ENCODE peak calls at places on chromosomes 7 and 10, in nine cellular contexts. One of them, this sample, is unnamed.

GRCh38 chr10:49187950-49188761 is at the start of gene TMEM273:
- DNase-seq in Right ventricle myocardium inferior: peak
- DNase-seq in amniotic stem cell: no peak
- DNase-seq in mesothelial cell of epicardium: no peak
- DNase-seq in NCI-H1092 treated with DMSO at 0.1 percent for 48 hours: no peak
- DNase-seq in HT1080: no peak
- DNase-seq in left cardiac atrium: peak
- DNase-seq in erythroblast: no peak
- DNase-seq in dermis microvascular lymphatic vessel endothelial cell: peak
- DNase-seq in this sample: no peak

GRCh38 chr7:158655931-158656441 is 48.6 kb downstream of the NCAPG2 start:
- DNase-seq in Right ventricle myocardium inferior: no peak
- DNase-seq in amniotic stem cell: no peak
- DNase-seq in mesothelial cell of epicardium: no peak
- DNase-seq in NCI-H1092 treated with DMSO at 0.1 percent for 48 hours: no peak
- DNase-seq in HT1080: peak
- DNase-seq in left cardiac atrium: no peak
- DNase-seq in erythroblast: no peak
- DNase-seq in dermis microvascular lymphatic vessel endothelial cell: no peak
- DNase-seq in this sample: no peak

GRCh38 chr10:12194752-12195271 is 879 bp downstream of the NUDT5 start:
- DNase-seq in Right ventricle myocardium inferior: no peak
- DNase-seq in amniotic stem cell: no peak
- DNase-seq in mesothelial cell of epicardium: peak
- DNase-seq in NCI-H1092 treated with DMSO at 0.1 percent for 48 hours: no peak
- DNase-seq in HT1080: peak
- DNase-seq in left cardiac atrium: peak
- DNase-seq in erythroblast: peak
- DNase-seq in dermis microvascular lymphatic vessel endothelial cell: peak
- DNase-seq in this sample: no peak

GRCh38 chr10:133442967-133443924 is 10.5 kb upstream of the SCART1 start:
- DNase-seq in Right ventricle myocardium inferior: no peak
- DNase-seq in amniotic stem cell: no peak
- DNase-seq in mesothelial cell of epicardium: peak
- DNase-seq in NCI-H1092 treated with DMSO at 0.1 percent for 48 hours: no peak
- DNase-seq in HT1080: no peak
- DNase-seq in left cardiac atrium: no peak
- DNase-seq in erythroblast: peak
- DNase-seq in dermis microvascular lymphatic vessel endothelial cell: no peak
- DNase-seq in this sample: no peak

GRCh38 chr7:1448958-1449357 is 10.3 kb downstream of the MICALL2 start:
- DNase-seq in Right ventricle myocardium inferior: no peak
- DNase-seq in amniotic stem cell: no peak
- DNase-seq in mesothelial cell of epicardium: no peak
- DNase-seq in NCI-H1092 treated with DMSO at 0.1 percent for 48 hours: no peak
- DNase-seq in HT1080: no peak
- DNase-seq in left cardiac atrium: no peak
- DNase-seq in erythroblast: no peak
- DNase-seq in dermis microvascular lymphatic vessel endothelial cell: no peak
- DNase-seq in this sample: no peak

GRCh38 chr7:130910949-130911944 is 177.2 kb upstream of the KLF14 start:
- DNase-seq in Right ventricle myocardium inferior: no peak
- DNase-seq in amniotic stem cell: peak
- DNase-seq in mesothelial cell of epicardium: no peak
- DNase-seq in NCI-H1092 treated with DMSO at 0.1 percent for 48 hours: no peak
- DNase-seq in HT1080: peak
- DNase-seq in left cardiac atrium: no peak
- DNase-seq in erythroblast: no peak
- DNase-seq in dermis microvascular lymphatic vessel endothelial cell: peak
- DNase-seq in this sample: no peak

GRCh38 chr7:47941136-47941844 is 7.0 kb downstream of the PKD1L1 start:
- DNase-seq in Right ventricle myocardium inferior: peak
- DNase-seq in amniotic stem cell: no peak
- DNase-seq in mesothelial cell of epicardium: no peak
- DNase-seq in NCI-H1092 treated with DMSO at 0.1 percent for 48 hours: no peak
- DNase-seq in HT1080: peak
- DNase-seq in left cardiac atrium: peak
- DNase-seq in erythroblast: no peak
- DNase-seq in dermis microvascular lymphatic vessel endothelial cell: peak
- DNase-seq in this sample: peak

GRCh38 chr10:46230615-46231014 is 56.2 kb upstream of the ANTXRL start:
- DNase-seq in Right ventricle myocardium inferior: no peak
- DNase-seq in amniotic stem cell: no peak
- DNase-seq in mesothelial cell of epicardium: no peak
- DNase-seq in NCI-H1092 treated with DMSO at 0.1 percent for 48 hours: no peak
- DNase-seq in HT1080: no peak
- DNase-seq in left cardiac atrium: no peak
- DNase-seq in erythroblast: no peak
- DNase-seq in dermis microvascular lymphatic vessel endothelial cell: no peak
- DNase-seq in this sample: no peak

GRCh38 chr7:139482662-139483466 is 609 bp downstream of the KLRG2 start:
- DNase-seq in Right ventricle myocardium inferior: peak
- DNase-seq in amniotic stem cell: no peak
- DNase-seq in mesothelial cell of epicardium: peak
- DNase-seq in NCI-H1092 treated with DMSO at 0.1 percent for 48 hours: no peak
- DNase-seq in HT1080: no peak
- DNase-seq in left cardiac atrium: peak
- DNase-seq in erythroblast: peak
- DNase-seq in dermis microvascular lymphatic vessel endothelial cell: peak
- DNase-seq in this sample: peak

GRCh38 chr7:41695661-41696322 is 7.1 kb downstream of the INHBA start:
- DNase-seq in Right ventricle myocardium inferior: no peak
- DNase-seq in amniotic stem cell: no peak
- DNase-seq in mesothelial cell of epicardium: no peak
- DNase-seq in NCI-H1092 treated with DMSO at 0.1 percent for 48 hours: no peak
- DNase-seq in HT1080: no peak
- DNase-seq in left cardiac atrium: no peak
- DNase-seq in erythroblast: no peak
- DNase-seq in dermis microvascular lymphatic vessel endothelial cell: peak
- DNase-seq in this sample: peak

GRCh38 chr10:5905854-5906507 is 15.9 kb downstream of the FBH1 start:
- DNase-seq in Right ventricle myocardium inferior: peak
- DNase-seq in amniotic stem cell: no peak
- DNase-seq in mesothelial cell of epicardium: no peak
- DNase-seq in NCI-H1092 treated with DMSO at 0.1 percent for 48 hours: no peak
- DNase-seq in HT1080: no peak
- DNase-seq in left cardiac atrium: peak
- DNase-seq in erythroblast: no peak
- DNase-seq in dermis microvascular lymphatic vessel endothelial cell: peak
- DNase-seq in this sample: no peak

GRCh38 chr7:30973292-30973691 is 9.5 kb downstream of the GHRHR start:
- DNase-seq in Right ventricle myocardium inferior: no peak
- DNase-seq in amniotic stem cell: no peak
- DNase-seq in mesothelial cell of epicardium: no peak
- DNase-seq in NCI-H1092 treated with DMSO at 0.1 percent for 48 hours: no peak
- DNase-seq in HT1080: no peak
- DNase-seq in left cardiac atrium: no peak
- DNase-seq in erythroblast: no peak
- DNase-seq in dermis microvascular lymphatic vessel endothelial cell: no peak
- DNase-seq in this sample: no peak

GRCh38 chr7:26417911-26418413 is 126.3 kb downstream of the SNX10 start:
- DNase-seq in Right ventricle myocardium inferior: no peak
- DNase-seq in amniotic stem cell: no peak
- DNase-seq in mesothelial cell of epicardium: no peak
- DNase-seq in NCI-H1092 treated with DMSO at 0.1 percent for 48 hours: no peak
- DNase-seq in HT1080: no peak
- DNase-seq in left cardiac atrium: no peak
- DNase-seq in erythroblast: no peak
- DNase-seq in dermis microvascular lymphatic vessel endothelial cell: peak
- DNase-seq in this sample: no peak

GRCh38 chr10:70515035-70515702 is 36.6 kb downstream of the PALD1 start:
- DNase-seq in Right ventricle myocardium inferior: no peak
- DNase-seq in amniotic stem cell: no peak
- DNase-seq in mesothelial cell of epicardium: no peak
- DNase-seq in NCI-H1092 treated with DMSO at 0.1 percent for 48 hours: no peak
- DNase-seq in HT1080: no peak
- DNase-seq in left cardiac atrium: no peak
- DNase-seq in erythroblast: no peak
- DNase-seq in dermis microvascular lymphatic vessel endothelial cell: no peak
- DNase-seq in this sample: no peak

GRCh38 chr10:93580824-93581223 is 14.4 kb downstream of the FFAR4 start:
- DNase-seq in Right ventricle myocardium inferior: no peak
- DNase-seq in amniotic stem cell: no peak
- DNase-seq in mesothelial cell of epicardium: no peak
- DNase-seq in NCI-H1092 treated with DMSO at 0.1 percent for 48 hours: peak
- DNase-seq in HT1080: peak
- DNase-seq in left cardiac atrium: no peak
- DNase-seq in erythroblast: no peak
- DNase-seq in dermis microvascular lymphatic vessel endothelial cell: no peak
- DNase-seq in this sample: no peak

GRCh38 chr10:49736564-49737113 is 25.5 kb downstream of the OGDHL start:
- DNase-seq in Right ventricle myocardium inferior: no peak
- DNase-seq in amniotic stem cell: no peak
- DNase-seq in mesothelial cell of epicardium: no peak
- DNase-seq in NCI-H1092 treated with DMSO at 0.1 percent for 48 hours: no peak
- DNase-seq in HT1080: no peak
- DNase-seq in left cardiac atrium: no peak
- DNase-seq in erythroblast: no peak
- DNase-seq in dermis microvascular lymphatic vessel endothelial cell: no peak
- DNase-seq in this sample: no peak

GRCh38 chr7:22444181-22444966 is 55.6 kb downstream of the STEAP1B start:
- DNase-seq in Right ventricle myocardium inferior: no peak
- DNase-seq in amniotic stem cell: no peak
- DNase-seq in mesothelial cell of epicardium: no peak
- DNase-seq in NCI-H1092 treated with DMSO at 0.1 percent for 48 hours: peak
- DNase-seq in HT1080: peak
- DNase-seq in left cardiac atrium: peak
- DNase-seq in erythroblast: no peak
- DNase-seq in dermis microvascular lymphatic vessel endothelial cell: peak
- DNase-seq in this sample: no peak

GRCh38 chr10:62980697-62981495 is 152.2 kb upstream of the NRBF2 start:
- DNase-seq in Right ventricle myocardium inferior: no peak
- DNase-seq in amniotic stem cell: no peak
- DNase-seq in mesothelial cell of epicardium: no peak
- DNase-seq in NCI-H1092 treated with DMSO at 0.1 percent for 48 hours: no peak
- DNase-seq in HT1080: peak
- DNase-seq in left cardiac atrium: no peak
- DNase-seq in erythroblast: no peak
- DNase-seq in dermis microvascular lymphatic vessel endothelial cell: no peak
- DNase-seq in this sample: no peak